ENCODE peak calls at places on chromosomes 16 and 17, in four cellular contexts. W is Calu3, H is Karpas-422, S is HTR-8/SVneo. T is an unnamed sample.

GRCh38 chr17:76239538-76240274 is 587 bp downstream of the RNF157 start:
- DNase-seq in W (no peak), H (no peak), S (no peak), T (no peak)

GRCh38 chr17:17692353-17693252 is 11.3 kb downstream of the RAI1 start:
- DNase-seq in W (no peak), H (peak), S (no peak), T (no peak)

GRCh38 chr16:3681206-3681605 is 26.7 kb downstream of the DNASE1 start:
- DNase-seq in W (no peak), H (no peak), S (no peak), T (no peak)

GRCh38 chr16:67423015-67423414 is 6.7 kb upstream of the ZDHHC1 start:
- DNase-seq in W (no peak), H (no peak), S (no peak), T (no peak)

GRCh38 chr16:15650698-15651161 is 685 bp downstream of the NDE1 start:
- DNase-seq in W (peak), H (peak), S (no peak), T (peak)

GRCh38 chr17:31293586-31293985 is 3.5 kb downstream of the OMG start:
- DNase-seq in W (no peak), H (no peak), S (no peak), T (no peak)

GRCh38 chr16:67965668-67966548 is 2.5 kb downstream of the SLC12A4 start:
- DNase-seq in W (no peak), H (no peak), S (peak), T (no peak)

GRCh38 chr16:48963306-48963705 is 318.3 kb downstream of the CBLN1 start:
- DNase-seq in W (no peak), H (no peak), S (peak), T (no peak)

GRCh38 chr17:58052951-58053715 is 30.1 kb upstream of the DYNLL2 start:
- DNase-seq in W (no peak), H (no peak), S (no peak), T (no peak)

T was measured in G401.